ENCODE peak calls at places on chromosomes 11 and 22, in six cellular contexts. H, V, Q, K, X and Z are unnamed samples.

GRCh38 chr11:20045098-20045688 is 115.1 kb downstream of the DBX1 start:
- DNase-seq in V (no peak), Q (no peak), H (no peak), K (no peak), X (no peak), Z (no peak)

GRCh38 chr11:69474736-69475135 is 6.7 kb upstream of the LINC01488 start:
- DNase-seq in H (no peak), K (no peak), V (no peak), Q (no peak), X (no peak), Z (no peak)

GRCh38 chr11:119684361-119685072 is 44.5 kb downstream of the NECTIN1 start:
- DNase-seq in K (peak; percentile 84), X (no peak), Q (no peak), H (no peak), V (peak; percentile 18), Z (no peak)

GRCh38 chr11:93020248-93021088 is 51.0 kb downstream of the MTNR1B start:
- DNase-seq in X (no peak), H (no peak), K (peak; percentile 28), V (no peak), Q (no peak), Z (no peak)

GRCh38 chr11:124482362-124483147 is 37.1 kb upstream of the OR8B8 start:
- DNase-seq in Q (no peak), K (no peak), H (no peak), V (no peak), X (no peak), Z (no peak)

GRCh38 chr11:2930705-2931415 is 1.6 kb upstream of the PHLDA2 start:
- DNase-seq in K (peak; percentile 72), X (peak; percentile 91), V (no peak), Q (peak; percentile 81), H (peak; percentile 95), Z (peak; percentile 76)

GRCh38 chr11:96326954-96327353 is 16.0 kb downstream of the MAML2 start:
- DNase-seq in Q (no peak), X (no peak), H (no peak), V (no peak), K (no peak), Z (no peak)

GRCh38 chr11:118436639-118437045 is 350 bp downstream of the KMT2A start:
- DNase-seq in Q (no peak), V (peak; percentile 9), X (no peak), K (no peak), H (peak; percentile 23), Z (no peak)

GRCh38 chr22:24482586-24482985 is 12.5 kb upstream of the UPB1 start:
- DNase-seq in K (no peak), H (no peak), X (no peak), V (no peak), Q (no peak), Z (no peak)

GRCh38 chr11:29485641-29486040 is 531.2 kb downstream of the KCNA4 start:
- DNase-seq in H (no peak), X (no peak), K (no peak), Q (no peak), V (no peak), Z (no peak)

GRCh38 chr11:106585061-106585460 is 433.2 kb downstream of the GUCY1A2 start:
- DNase-seq in X (no peak), H (no peak), V (no peak), Q (no peak), K (no peak), Z (no peak)

GRCh38 chr11:131713529-131714134 is 343.2 kb downstream of the NTM start:
- DNase-seq in K (no peak), V (no peak), Q (no peak), X (no peak), H (no peak), Z (no peak)

GRCh38 chr11:57237204-57237681 is at the start of gene APLNR:
- DNase-seq in X (no peak), V (no peak), H (no peak), Q (no peak), K (no peak), Z (no peak)

GRCh38 chr22:26536056-26536761 is 23.9 kb upstream of the TFIP11 start:
- DNase-seq in H (no peak), Q (no peak), K (no peak), V (no peak), X (no peak), Z (no peak)

GRCh38 chr11:10633261-10633660 is 60.3 kb downstream of the IRAG1 start:
- DNase-seq in X (no peak), H (no peak), Q (no peak), K (no peak), V (no peak), Z (no peak)

GRCh38 chr22:24930678-24931077 is 15.8 kb downstream of the LHFPL7 start:
- DNase-seq in K (no peak), H (no peak), X (no peak), Q (no peak), V (no peak), Z (no peak)

GRCh38 chr11:46361283-46362145 is 14.3 kb downstream of the DGKZ start:
- DNase-seq in K (no peak), Q (peak; percentile 98), V (no peak), X (no peak), H (no peak), Z (no peak)

GRCh38 chr22:49583886-49584505 is 243.7 kb downstream of the BRD1 start:
- DNase-seq in X (no peak), Q (no peak), H (no peak), V (no peak), K (no peak), Z (no peak)

GRCh38 chr22:32475428-32476010 is 908 bp downstream of the FBXO7 start:
- DNase-seq in X (peak; percentile 40), V (peak; percentile 14), Q (no peak), K (no peak), H (no peak), Z (no peak)

GRCh38 chr22:25068701-25069100 is 116.2 kb downstream of the KIAA1671 start:
- DNase-seq in H (no peak), K (no peak), Q (no peak), V (no peak), X (no peak), Z (no peak)

GRCh38 chr22:48254311-48254873 is 1491.9 kb downstream of the TBC1D22A start:
- DNase-seq in H (no peak), X (no peak), Q (no peak), V (no peak), K (no peak), Z (no peak)

GRCh38 chr11:10261821-10262220 is 32.2 kb downstream of the SBF2 start:
- DNase-seq in V (no peak), Q (no peak), X (no peak), H (no peak), K (no peak), Z (no peak)

GRCh38 chr11:76805206-76805913 is 22.2 kb downstream of the TSKU start:
- DNase-seq in Q (no peak), K (no peak), V (no peak), X (no peak), H (no peak), Z (no peak)

GRCh38 chr22:30262917-30263741 is 3.5 kb downstream of the OSM start:
- DNase-seq in Q (no peak), K (no peak), H (peak; percentile 94), X (peak; percentile 80), V (peak; percentile 95), Z (peak; percentile 84)

GRCh38 chr22:27778299-27779090 is 23.1 kb downstream of the MN1 start:
- DNase-seq in H (no peak), K (no peak), Q (no peak), V (no peak), X (no peak), Z (no peak)

GRCh38 chr11:31645747-31646146 is 136.2 kb downstream of the ELP4 start:
- DNase-seq in H (no peak), V (no peak), X (no peak), Q (no peak), K (peak; percentile 3), Z (no peak)

GRCh38 chr11:118002541-118003019 is 16.4 kb downstream of the IL10RA start:
- DNase-seq in X (no peak), H (no peak), V (no peak), Q (no peak), K (no peak), Z (no peak)

GRCh38 chr11:77115956-77116355 is 12.1 kb upstream of the MYO7A start:
- DNase-seq in V (no peak), X (no peak), H (no peak), K (no peak), Q (no peak), Z (no peak)

GRCh38 chr22:26669060-26669481 is 11.7 kb downstream of the MIAT start:
- DNase-seq in V (peak; percentile 40), Q (no peak), H (peak; percentile 74), K (no peak), X (no peak), Z (no peak)

GRCh38 chr11:10925149-10925926 is 67.5 kb upstream of the ZBED5 start:
- DNase-seq in X (no peak), H (no peak), Q (no peak), V (no peak), K (no peak), Z (no peak)

GRCh38 chr11:64355078-64355940 is 3.7 kb upstream of the RPS6KA4 start:
- DNase-seq in V (peak; percentile 65), Q (peak; percentile 87), K (peak; percentile 91), H (peak; percentile 85), X (peak; percentile 85), Z (peak; percentile 58)